ENCODE peak calls at places on chromosomes 13 and 19, in ten cellular contexts. One of them, this sample, is unnamed.

GRCh38 chr13:75760182-75760981 is 124.3 kb downstream of the LMO7 start:
- DNase-seq in CD4-positive, alpha-beta T cell: no peak
- DNase-seq in suprapubic skin: no peak
- DNase-seq in pancreas: peak; percentile 41
- DNase-seq in CD8-positive, alpha-beta T cell: no peak
- DNase-seq in cardiac muscle cell: no peak
- DNase-seq in Peyer's patch: peak; percentile 82
- DNase-seq in body of pancreas: peak; percentile 67
- DNase-seq in esophagus muscularis mucosa: no peak
- DNase-seq in tibial artery: no peak
- DNase-seq in this sample: no peak

GRCh38 chr13:29369060-29369743 is 226.3 kb downstream of the SLC7A1 start:
- DNase-seq in CD4-positive, alpha-beta T cell: no peak
- DNase-seq in suprapubic skin: no peak
- DNase-seq in pancreas: no peak
- DNase-seq in CD8-positive, alpha-beta T cell: no peak
- DNase-seq in cardiac muscle cell: peak; percentile 54
- DNase-seq in Peyer's patch: no peak
- DNase-seq in body of pancreas: no peak
- DNase-seq in esophagus muscularis mucosa: no peak
- DNase-seq in tibial artery: no peak
- DNase-seq in this sample: peak; percentile 2

GRCh38 chr19:24074720-24075119 is 12.3 kb upstream of the ZNF254 start:
- DNase-seq in CD4-positive, alpha-beta T cell: no peak
- DNase-seq in suprapubic skin: no peak
- DNase-seq in pancreas: no peak
- DNase-seq in CD8-positive, alpha-beta T cell: no peak
- DNase-seq in cardiac muscle cell: peak; percentile 36
- DNase-seq in Peyer's patch: no peak
- DNase-seq in body of pancreas: no peak
- DNase-seq in esophagus muscularis mucosa: no peak
- DNase-seq in tibial artery: no peak
- DNase-seq in this sample: no peak

GRCh38 chr13:112803422-112803821 is 113.6 kb downstream of the ATP11A start:
- DNase-seq in CD4-positive, alpha-beta T cell: no peak
- DNase-seq in suprapubic skin: no peak
- DNase-seq in pancreas: no peak
- DNase-seq in CD8-positive, alpha-beta T cell: no peak
- DNase-seq in cardiac muscle cell: no peak
- DNase-seq in Peyer's patch: no peak
- DNase-seq in body of pancreas: no peak
- DNase-seq in esophagus muscularis mucosa: no peak
- DNase-seq in tibial artery: no peak
- DNase-seq in this sample: no peak

GRCh38 chr13:106685142-106685541 is 117.2 kb upstream of the ARGLU1 start:
- DNase-seq in CD4-positive, alpha-beta T cell: no peak
- DNase-seq in suprapubic skin: no peak
- DNase-seq in pancreas: no peak
- DNase-seq in CD8-positive, alpha-beta T cell: no peak
- DNase-seq in cardiac muscle cell: no peak
- DNase-seq in Peyer's patch: no peak
- DNase-seq in body of pancreas: no peak
- DNase-seq in esophagus muscularis mucosa: no peak
- DNase-seq in tibial artery: no peak
- DNase-seq in this sample: no peak

GRCh38 chr13:113327391-113327765 is 30.3 kb downstream of the LAMP1 start:
- DNase-seq in CD4-positive, alpha-beta T cell: no peak
- DNase-seq in suprapubic skin: no peak
- DNase-seq in pancreas: no peak
- DNase-seq in CD8-positive, alpha-beta T cell: no peak
- DNase-seq in cardiac muscle cell: no peak
- DNase-seq in Peyer's patch: no peak
- DNase-seq in body of pancreas: no peak
- DNase-seq in esophagus muscularis mucosa: no peak
- DNase-seq in tibial artery: no peak
- DNase-seq in this sample: no peak

GRCh38 chr13:83048419-83048818 is 833.9 kb downstream of the SLITRK1 start:
- DNase-seq in CD4-positive, alpha-beta T cell: no peak
- DNase-seq in suprapubic skin: no peak
- DNase-seq in pancreas: no peak
- DNase-seq in CD8-positive, alpha-beta T cell: no peak
- DNase-seq in cardiac muscle cell: peak; percentile 9
- DNase-seq in Peyer's patch: no peak
- DNase-seq in body of pancreas: no peak
- DNase-seq in esophagus muscularis mucosa: no peak
- DNase-seq in tibial artery: no peak
- DNase-seq in this sample: no peak

GRCh38 chr19:28008695-28009094 is 1204.3 kb downstream of the UQCRFS1 start:
- DNase-seq in CD4-positive, alpha-beta T cell: no peak
- DNase-seq in suprapubic skin: no peak
- DNase-seq in pancreas: no peak
- DNase-seq in CD8-positive, alpha-beta T cell: no peak
- DNase-seq in cardiac muscle cell: no peak
- DNase-seq in Peyer's patch: no peak
- DNase-seq in body of pancreas: no peak
- DNase-seq in esophagus muscularis mucosa: no peak
- DNase-seq in tibial artery: no peak
- DNase-seq in this sample: no peak

GRCh38 chr13:22960827-22961226 is 220.0 kb upstream of the SGCG start:
- DNase-seq in CD4-positive, alpha-beta T cell: no peak
- DNase-seq in suprapubic skin: no peak
- DNase-seq in pancreas: no peak
- DNase-seq in CD8-positive, alpha-beta T cell: no peak
- DNase-seq in cardiac muscle cell: no peak
- DNase-seq in Peyer's patch: no peak
- DNase-seq in body of pancreas: no peak
- DNase-seq in esophagus muscularis mucosa: peak; percentile 78
- DNase-seq in tibial artery: peak; percentile 51
- DNase-seq in this sample: no peak

GRCh38 chr13:31909889-31910551 is 121.6 kb upstream of the FRY start:
- DNase-seq in CD4-positive, alpha-beta T cell: peak; percentile 8
- DNase-seq in suprapubic skin: no peak
- DNase-seq in pancreas: peak; percentile 34
- DNase-seq in CD8-positive, alpha-beta T cell: peak; percentile 54
- DNase-seq in cardiac muscle cell: peak; percentile 82
- DNase-seq in Peyer's patch: peak; percentile 81
- DNase-seq in body of pancreas: peak; percentile 63
- DNase-seq in esophagus muscularis mucosa: no peak
- DNase-seq in tibial artery: no peak
- DNase-seq in this sample: no peak

GRCh38 chr19:28358604-28359003 is 854.3 kb downstream of the UQCRFS1 start:
- DNase-seq in CD4-positive, alpha-beta T cell: no peak
- DNase-seq in suprapubic skin: no peak
- DNase-seq in pancreas: no peak
- DNase-seq in CD8-positive, alpha-beta T cell: no peak
- DNase-seq in cardiac muscle cell: peak; percentile 28
- DNase-seq in Peyer's patch: no peak
- DNase-seq in body of pancreas: no peak
- DNase-seq in esophagus muscularis mucosa: peak; percentile 47
- DNase-seq in tibial artery: no peak
- DNase-seq in this sample: no peak

GRCh38 chr13:100954430-100955361 is 280.1 kb upstream of the TMTC4 start:
- DNase-seq in CD4-positive, alpha-beta T cell: no peak
- DNase-seq in suprapubic skin: no peak
- DNase-seq in pancreas: no peak
- DNase-seq in CD8-positive, alpha-beta T cell: no peak
- DNase-seq in cardiac muscle cell: no peak
- DNase-seq in Peyer's patch: no peak
- DNase-seq in body of pancreas: no peak
- DNase-seq in esophagus muscularis mucosa: no peak
- DNase-seq in tibial artery: no peak
- DNase-seq in this sample: no peak

GRCh38 chr13:112510002-112510780 is 77.8 kb downstream of the TUBGCP3 start:
- DNase-seq in CD4-positive, alpha-beta T cell: no peak
- DNase-seq in suprapubic skin: no peak
- DNase-seq in pancreas: no peak
- DNase-seq in CD8-positive, alpha-beta T cell: no peak
- DNase-seq in cardiac muscle cell: peak; percentile 64
- DNase-seq in Peyer's patch: no peak
- DNase-seq in body of pancreas: no peak
- DNase-seq in esophagus muscularis mucosa: no peak
- DNase-seq in tibial artery: no peak
- DNase-seq in this sample: peak; percentile 6

DNA sequence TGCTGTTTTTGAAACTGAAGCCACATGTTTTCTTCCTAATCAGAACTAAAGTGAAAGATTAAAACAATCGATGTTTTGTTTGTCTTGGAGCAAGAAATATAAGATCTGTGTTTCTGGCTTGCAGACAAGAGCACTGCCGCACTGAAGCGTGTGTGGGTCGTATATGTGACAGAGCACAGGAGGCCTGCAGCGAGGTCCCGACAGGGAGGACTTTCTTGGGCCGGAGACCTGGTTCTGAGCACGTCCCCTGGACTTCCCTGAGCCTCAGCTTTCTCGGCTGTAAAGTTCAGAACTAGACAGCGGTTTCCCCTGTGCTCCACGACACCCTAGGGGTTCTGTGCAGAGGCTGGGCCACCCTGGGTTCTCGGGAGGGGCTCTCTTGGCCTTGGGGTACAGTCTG is 60.5 kb downstream of the GADD45B start:
- DNase-seq in CD4-positive, alpha-beta T cell: no peak
- DNase-seq in suprapubic skin: no peak
- DNase-seq in pancreas: no peak
- DNase-seq in CD8-positive, alpha-beta T cell: no peak
- DNase-seq in cardiac muscle cell: peak; percentile 33
- DNase-seq in Peyer's patch: no peak
- DNase-seq in body of pancreas: no peak
- DNase-seq in esophagus muscularis mucosa: no peak
- DNase-seq in tibial artery: no peak
- DNase-seq in this sample: no peak
- H3K27ac ChIP-seq in CD4-positive, alpha-beta T cell: no peak overlapping the region
- H3K27ac ChIP-seq in suprapubic skin: no peak overlapping the region
- H3K27ac ChIP-seq in pancreas: peak overlapping the region; percentile 41
- H3K27ac ChIP-seq in CD8-positive, alpha-beta T cell: no peak overlapping the region
- H3K27ac ChIP-seq in cardiac muscle cell: no peak overlapping the region
- H3K27ac ChIP-seq in Peyer's patch: no peak overlapping the region
- H3K27ac ChIP-seq in body of pancreas: peak overlapping the region; percentile 70
- H3K27ac ChIP-seq in esophagus muscularis mucosa: no peak overlapping the region
- H3K27ac ChIP-seq in tibial artery: no peak overlapping the region
- H3K27ac ChIP-seq in this sample: peak overlapping the region; percentile 35

DNA sequence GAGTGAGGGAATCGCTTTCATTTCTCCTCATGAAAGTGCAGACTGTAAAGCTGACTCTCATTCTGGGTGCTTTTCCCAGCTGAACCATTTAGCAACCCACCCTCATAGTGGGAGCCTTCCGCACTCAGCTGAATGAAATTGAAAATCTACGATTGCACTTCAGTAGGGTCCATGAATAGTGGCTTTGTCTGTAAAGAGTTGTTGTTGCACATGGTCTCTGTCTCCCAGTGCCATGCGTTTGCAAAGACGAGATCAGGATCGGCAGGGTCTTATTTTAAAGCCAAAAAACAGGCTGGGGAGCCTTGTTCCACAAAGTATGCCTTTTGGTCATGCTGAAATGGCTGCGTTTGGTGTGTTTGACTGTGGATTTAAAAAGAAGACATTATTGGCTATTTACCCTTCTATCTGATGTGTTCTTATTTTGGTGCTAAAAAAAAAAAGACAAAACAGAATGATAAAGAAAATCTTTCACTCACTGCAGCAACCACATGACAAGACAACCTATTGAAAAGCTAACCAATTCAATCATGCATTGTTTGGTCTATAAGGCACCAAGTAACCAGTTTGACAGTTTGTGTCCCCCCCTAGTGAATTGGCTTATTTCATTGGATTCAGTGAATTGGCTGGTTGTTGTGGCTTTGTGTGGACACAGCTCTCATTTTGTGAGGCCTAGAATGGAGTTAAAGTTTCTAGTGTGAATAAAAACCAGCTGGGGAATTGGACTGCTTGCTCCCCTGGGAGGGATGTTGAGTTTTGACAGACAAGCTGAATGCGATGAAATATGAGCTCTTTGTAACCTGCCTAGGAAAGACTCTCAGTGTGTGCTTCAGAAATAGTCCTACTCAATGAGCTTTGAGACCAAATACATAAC is 65.6 kb downstream of the ARHGAP35 start:
- DNase-seq in CD4-positive, alpha-beta T cell: no peak
- DNase-seq in suprapubic skin: no peak
- DNase-seq in pancreas: no peak
- DNase-seq in CD8-positive, alpha-beta T cell: no peak
- DNase-seq in cardiac muscle cell: peak; percentile 37
- DNase-seq in Peyer's patch: no peak
- DNase-seq in body of pancreas: no peak
- DNase-seq in esophagus muscularis mucosa: no peak
- DNase-seq in tibial artery: no peak
- DNase-seq in this sample: peak; percentile 61
- H3K27ac ChIP-seq in CD4-positive, alpha-beta T cell: no peak overlapping the region
- H3K27ac ChIP-seq in suprapubic skin: peak overlapping the region; percentile 78
- H3K27ac ChIP-seq in pancreas: no peak overlapping the region
- H3K27ac ChIP-seq in CD8-positive, alpha-beta T cell: no peak overlapping the region
- H3K27ac ChIP-seq in cardiac muscle cell: peak overlapping the region; percentile 96
- H3K27ac ChIP-seq in Peyer's patch: no peak overlapping the region
- H3K27ac ChIP-seq in body of pancreas: no peak overlapping the region
- H3K27ac ChIP-seq in esophagus muscularis mucosa: no peak overlapping the region
- H3K27ac ChIP-seq in tibial artery: no peak overlapping the region
- H3K27ac ChIP-seq in this sample: peak overlapping the region; percentile 84

DNA sequence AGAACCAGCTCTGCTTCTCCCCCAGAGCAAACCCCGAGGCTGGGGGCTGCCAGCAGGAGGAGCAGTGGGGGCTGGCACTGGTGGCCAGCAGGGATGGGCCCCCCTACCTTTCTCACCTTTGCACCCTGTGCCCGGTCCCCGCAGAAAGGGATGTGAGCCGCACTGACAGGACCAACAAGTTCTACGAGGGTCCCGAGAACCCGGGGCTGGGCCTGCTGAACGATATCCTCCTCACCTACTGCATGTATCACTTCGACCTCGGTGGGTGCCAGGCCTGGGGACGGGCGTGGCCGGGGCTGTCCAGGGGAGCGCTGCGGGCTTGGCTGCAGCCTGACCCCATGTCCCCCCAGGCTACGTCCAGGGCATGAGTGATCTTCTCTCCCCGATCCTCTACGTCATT is 6.6 kb downstream of the TBC1D17 start:
- DNase-seq in CD4-positive, alpha-beta T cell: no peak
- DNase-seq in suprapubic skin: peak; percentile 66
- DNase-seq in pancreas: peak; percentile 36
- DNase-seq in CD8-positive, alpha-beta T cell: no peak
- DNase-seq in cardiac muscle cell: no peak
- DNase-seq in Peyer's patch: no peak
- DNase-seq in body of pancreas: no peak
- DNase-seq in esophagus muscularis mucosa: no peak
- DNase-seq in tibial artery: no peak
- DNase-seq in this sample: no peak
- H3K27ac ChIP-seq in CD4-positive, alpha-beta T cell: no peak overlapping the region
- H3K27ac ChIP-seq in suprapubic skin: no peak overlapping the region
- H3K27ac ChIP-seq in pancreas: no peak overlapping the region
- H3K27ac ChIP-seq in CD8-positive, alpha-beta T cell: no peak overlapping the region
- H3K27ac ChIP-seq in cardiac muscle cell: no peak overlapping the region
- H3K27ac ChIP-seq in Peyer's patch: no peak overlapping the region
- H3K27ac ChIP-seq in body of pancreas: no peak overlapping the region
- H3K27ac ChIP-seq in esophagus muscularis mucosa: no peak overlapping the region
- H3K27ac ChIP-seq in tibial artery: no peak overlapping the region
- H3K27ac ChIP-seq in this sample: no peak overlapping the region

DNA sequence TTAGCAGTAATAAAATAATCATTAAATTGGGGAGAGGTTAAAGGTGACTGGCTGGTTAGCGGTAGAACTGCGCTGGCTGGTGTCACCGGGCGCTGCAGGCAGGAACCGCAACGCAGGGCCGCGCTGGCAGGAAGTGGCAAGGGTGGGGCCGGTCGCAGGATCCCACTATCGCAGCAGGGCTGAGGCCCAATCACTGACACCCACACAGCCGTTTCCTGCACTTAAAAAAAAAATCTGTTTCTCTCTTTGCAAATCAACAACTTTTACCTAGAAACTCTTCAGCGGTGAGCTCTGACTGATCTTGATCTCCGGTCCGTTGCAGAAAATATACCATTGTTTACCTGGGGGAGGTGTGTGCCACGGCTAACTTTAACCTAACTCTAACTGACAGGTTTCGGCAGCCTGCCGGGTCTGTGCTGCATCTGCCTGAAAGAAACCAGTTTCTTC is 46.9 kb downstream of the KLF2 start:
- DNase-seq in CD4-positive, alpha-beta T cell: peak; percentile 92
- DNase-seq in suprapubic skin: no peak
- DNase-seq in pancreas: no peak
- DNase-seq in CD8-positive, alpha-beta T cell: peak; percentile 92
- DNase-seq in cardiac muscle cell: no peak
- DNase-seq in Peyer's patch: peak; percentile 96
- DNase-seq in body of pancreas: no peak
- DNase-seq in esophagus muscularis mucosa: no peak
- DNase-seq in tibial artery: no peak
- DNase-seq in this sample: no peak
- H3K27ac ChIP-seq in CD4-positive, alpha-beta T cell: peak overlapping the region; percentile 97
- H3K27ac ChIP-seq in suprapubic skin: no peak overlapping the region
- H3K27ac ChIP-seq in pancreas: no peak overlapping the region
- H3K27ac ChIP-seq in CD8-positive, alpha-beta T cell: peak overlapping the region; percentile 95
- H3K27ac ChIP-seq in cardiac muscle cell: no peak overlapping the region
- H3K27ac ChIP-seq in Peyer's patch: peak overlapping the region; percentile 76
- H3K27ac ChIP-seq in body of pancreas: no peak overlapping the region
- H3K27ac ChIP-seq in esophagus muscularis mucosa: peak overlapping the region; percentile 19
- H3K27ac ChIP-seq in tibial artery: no peak overlapping the region
- H3K27ac ChIP-seq in this sample: no peak overlapping the region